ENCODE peak calls at places on chromosomes 11 and 22, in five cellular contexts. L, K, M, T and Q are unnamed samples.

GRCh38 chr11:112113539-112114457 is 27.1 kb downstream of the SDHD start:
- DNase-seq in L (peak; percentile 23), T (no peak), K (peak; percentile 44), M (peak; percentile 91), Q (no peak)

GRCh38 chr22:48975886-48976285 is 851.8 kb downstream of the BRD1 start:
- DNase-seq in L (no peak), T (no peak), M (no peak), K (no peak), Q (no peak)

GRCh38 chr22:24319451-24319850 is 48.8 kb downstream of the SPECC1L start:
- DNase-seq in K (no peak), L (no peak), T (no peak), M (peak; percentile 34), Q (no peak)

GRCh38 chr11:69383946-69384547 is 90.1 kb downstream of the MYEOV start:
- DNase-seq in L (no peak), T (no peak), K (no peak), M (no peak), Q (no peak)

GRCh38 chr11:69913591-69914285 is 94.5 kb upstream of the FGF3 start:
- DNase-seq in M (no peak), L (no peak), T (no peak), K (no peak), Q (no peak)

GRCh38 chr11:69645801-69646492 is 5.0 kb downstream of the CCND1 start:
- DNase-seq in M (no peak), L (no peak), T (no peak), K (no peak), Q (no peak)

GRCh38 chr11:16832193-16832539 is 93.7 kb downstream of the C11orf58 start:
- DNase-seq in L (no peak), M (no peak), K (no peak), T (no peak), Q (no peak)

GRCh38 chr11:57100638-57101312 is 81.0 kb upstream of the LRRC55 start:
- DNase-seq in L (no peak), T (no peak), K (no peak), M (no peak), Q (no peak)

GRCh38 chr22:22871536-22872278 is 15.9 kb upstream of the IGLL5 start:
- DNase-seq in K (no peak), M (no peak), L (no peak), T (no peak), Q (no peak)

GRCh38 chr11:69703711-69704507 is at the start of gene FGF19:
- DNase-seq in L (no peak), T (no peak), M (peak; percentile 41), K (no peak), Q (no peak)

GRCh38 chr11:16012125-16012751 is 344.1 kb downstream of the SOX6 start:
- DNase-seq in M (no peak), K (no peak), T (no peak), L (no peak), Q (no peak)

GRCh38 chr11:46120361-46120710 is 918 bp downstream of the PHF21A start:
- DNase-seq in K (no peak), M (peak; percentile 53), T (no peak), L (no peak), Q (no peak)

GRCh38 chr22:47966316-47966715 is 1203.9 kb downstream of the TBC1D22A start:
- DNase-seq in M (no peak), L (no peak), K (no peak), T (no peak), Q (no peak)

GRCh38 chr11:71151561-71151960 is 100.8 kb downstream of the SHANK2 start:
- DNase-seq in M (no peak), L (no peak), T (no peak), K (no peak), Q (no peak)

GRCh38 chr11:64967376-64967775 is 4.5 kb downstream of the MAJIN start:
- DNase-seq in L (no peak), K (no peak), T (no peak), M (no peak), Q (no peak)

GRCh38 chr11:64969209-64969608 is 2.7 kb downstream of the MAJIN start:
- DNase-seq in K (no peak), L (no peak), M (peak; percentile 34), T (no peak), Q (peak; percentile 7)

GRCh38 chr11:64974124-64974523 is 2.2 kb upstream of the MAJIN start:
- DNase-seq in K (no peak), M (no peak), T (no peak), L (no peak), Q (no peak)

GRCh38 chr11:64970731-64971151 is 1.2 kb downstream of the MAJIN start:
- DNase-seq in T (no peak), M (no peak), L (no peak), K (no peak), Q (no peak)

GRCh38 chr11:64971421-64972233 is at the start of gene MAJIN:
- DNase-seq in K (peak; percentile 85), M (no peak), T (no peak), L (no peak), Q (peak; percentile 30)
- H3K4me3 ChIP-seq in K (peak within 1 kb of the TSS; percentile 20), M (peak within 1 kb of the TSS; percentile 66), T (peak within 1 kb of the TSS; percentile 34), L (no peak within 1 kb of the TSS), Q (peak within 1 kb of the TSS; percentile 45)

GRCh38 chr11:65945430-65945911 is at the start of gene TSGA10IP:
- DNase-seq in L (no peak), K (no peak), T (no peak), M (no peak), Q (no peak)
- H3K4me3 ChIP-seq in L (no peak within 1 kb of the TSS), K (no peak within 1 kb of the TSS), T (no peak within 1 kb of the TSS), M (no peak within 1 kb of the TSS), Q (no peak within 1 kb of the TSS)

GRCh38 chr11:130115218-130115617 is 44.4 kb upstream of the ST14 start:
- DNase-seq in K (no peak), L (no peak), M (peak; percentile 60), T (no peak), Q (peak; percentile 10)

GRCh38 chr11:130118636-130119387 is 40.8 kb upstream of the ST14 start:
- DNase-seq in L (no peak), K (peak; percentile 35), M (no peak), T (no peak), Q (no peak)

GRCh38 chr11:130120045-130120444 is 39.5 kb upstream of the ST14 start:
- DNase-seq in K (no peak), M (no peak), L (no peak), T (no peak), Q (no peak)

GRCh38 chr11:130121430-130121978 is 38.1 kb upstream of the ST14 start:
- DNase-seq in K (peak; percentile 15), M (no peak), T (no peak), L (peak; percentile 5), Q (peak; percentile 34)

GRCh38 chr11:130118165-130118564 is 41.4 kb upstream of the ST14 start:
- DNase-seq in L (no peak), T (no peak), K (no peak), M (no peak), Q (no peak)
- H3K4me3 ChIP-seq in L (no peak overlapping the region), T (no peak overlapping the region), K (no peak overlapping the region), M (no peak overlapping the region), Q (no peak overlapping the region)

DNA sequence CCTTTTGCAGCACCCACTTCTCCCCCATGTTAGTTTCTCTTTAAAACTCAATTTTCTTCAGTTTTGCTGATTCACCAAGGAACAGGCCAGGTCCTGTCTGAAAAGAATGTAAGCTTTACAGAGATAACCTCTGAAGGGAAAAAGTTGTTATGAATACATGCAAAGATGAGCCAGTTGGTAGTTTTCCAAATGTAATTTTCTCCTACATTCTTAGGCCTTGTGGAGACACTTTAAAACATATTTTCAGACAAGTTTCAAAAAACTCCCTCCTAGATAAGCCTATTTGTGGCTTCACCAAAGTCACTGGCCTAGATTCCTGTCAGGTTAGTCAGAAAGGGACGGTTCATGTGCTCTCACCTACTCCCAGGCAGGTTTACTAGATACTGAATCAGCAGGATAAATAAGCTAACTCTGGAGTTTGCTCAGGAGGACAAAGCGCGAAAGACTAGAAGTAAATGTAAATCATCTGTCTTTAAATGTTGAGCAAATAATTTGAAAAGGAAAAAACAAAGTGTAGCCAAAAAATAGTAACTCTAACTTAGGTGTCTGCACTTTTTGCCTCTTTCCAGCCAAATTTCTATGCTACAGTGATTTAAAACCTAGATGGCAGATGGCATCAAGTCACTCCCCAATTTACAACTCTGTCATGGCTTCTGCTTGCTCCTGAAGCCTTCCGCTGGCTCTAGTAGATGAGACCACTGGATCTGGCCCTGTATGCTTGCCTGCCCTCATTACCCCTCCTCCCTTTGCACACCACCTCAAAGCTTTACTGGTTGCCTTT is 4.9 kb upstream of the ATP6V1E1 start:
- DNase-seq in K (no peak), M (peak; percentile 48), L (peak; percentile 74), T (no peak), Q (peak; percentile 39)
- H3K4me3 ChIP-seq in K (no peak overlapping the region), M (no peak overlapping the region), L (no peak overlapping the region), T (no peak overlapping the region), Q (no peak overlapping the region)

GRCh38 chr11:114180301-114181055 is 115.7 kb upstream of the NNMT start:
- DNase-seq in L (no peak), M (peak; percentile 45), K (no peak), T (no peak), Q (no peak)
- H3K4me3 ChIP-seq in L (no peak overlapping the region), M (peak overlapping the region; percentile 73), K (no peak overlapping the region), T (peak overlapping the region; percentile 50), Q (no peak overlapping the region)

GRCh38 chr11:124623861-124624525 is 1.3 kb downstream of the TBRG1 start:
- DNase-seq in M (peak; percentile 59), L (peak; percentile 5), K (no peak), T (no peak), Q (no peak)
- H3K4me3 ChIP-seq in M (peak overlapping the region; percentile 99), L (peak overlapping the region; percentile 87), K (peak overlapping the region; percentile 86), T (peak overlapping the region; percentile 82), Q (peak overlapping the region; percentile 97)

GRCh38 chr11:87039371-87039770 is 1.6 kb downstream of the TMEM135 start:
- DNase-seq in K (no peak), T (no peak), M (peak; percentile 63), L (no peak), Q (no peak)
- H3K4me3 ChIP-seq in K (no peak overlapping the region), T (peak overlapping the region; percentile 90), M (peak overlapping the region; percentile 90), L (no peak overlapping the region), Q (peak overlapping the region; percentile 91)